ENCODE peak calls at places on chromosomes 2 and 18, in ten cellular contexts. H, I, K, M, J, W, N, C, S and P are unnamed samples.

GRCh38 chr2:60608679-60609078 is 55.2 kb upstream of the BCL11A start:
- DNase-seq in H (no peak), I (no peak), K (no peak), M (no peak), J (no peak), W (no peak), N (no peak), C (no peak), S (no peak), P (peak; percentile 43)

GRCh38 chr18:31746396-31746795 is 14.3 kb downstream of the SLC25A52 start:
- DNase-seq in H (no peak), I (no peak), K (no peak), M (no peak), J (no peak), W (no peak), N (no peak), C (no peak), S (no peak), P (no peak)

GRCh38 chr2:56184500-56184996 is 758 bp downstream of the CCDC85A start:
- DNase-seq in H (peak; percentile 46), I (no peak), K (no peak), M (no peak), J (peak; percentile 3), W (peak; percentile 29), N (no peak), C (peak; percentile 37), S (peak; percentile 22), P (peak; percentile 19)

GRCh38 chr2:19835818-19836281 is 65.9 kb downstream of the TTC32 start:
- DNase-seq in H (no peak), I (no peak), K (no peak), M (no peak), J (no peak), W (no peak), N (no peak), C (no peak), S (no peak), P (peak; percentile 13)

GRCh38 chr2:235716875-235717496 is 223.1 kb downstream of the AGAP1 start:
- DNase-seq in H (no peak), I (no peak), K (no peak), M (peak; percentile 72), J (peak; percentile 57), W (no peak), N (no peak), C (no peak), S (no peak), P (peak; percentile 11)

GRCh38 chr2:96109931-96110511 is 6.3 kb downstream of the ADRA2B start:
- DNase-seq in H (no peak), I (no peak), K (no peak), M (no peak), J (no peak), W (no peak), N (no peak), C (no peak), S (no peak), P (no peak)

GRCh38 chr2:191402966-191403565 is 157.9 kb downstream of the MYO1B start:
- DNase-seq in H (no peak), I (no peak), K (no peak), M (no peak), J (no peak), W (no peak), N (no peak), C (no peak), S (no peak), P (no peak)

GRCh38 chr2:19748073-19748375 is 153.8 kb downstream of the TTC32 start:
- DNase-seq in H (no peak), I (peak; percentile 21), K (no peak), M (no peak), J (no peak), W (no peak), N (no peak), C (no peak), S (no peak), P (no peak)

GRCh38 chr2:29317801-29318485 is 202.7 kb downstream of the CLIP4 start:
- DNase-seq in H (no peak), I (no peak), K (no peak), M (peak; percentile 7), J (no peak), W (no peak), N (no peak), C (no peak), S (no peak), P (no peak)

GRCh38 chr2:64534363-64534762 is 10.2 kb downstream of the AFTPH start:
- DNase-seq in H (no peak), I (no peak), K (no peak), M (no peak), J (no peak), W (no peak), N (no peak), C (no peak), S (no peak), P (no peak)

GRCh38 chr18:79193826-79194225 is 124.6 kb downstream of the ATP9B start:
- DNase-seq in H (no peak), I (no peak), K (no peak), M (no peak), J (no peak), W (no peak), N (no peak), C (no peak), S (no peak), P (no peak)

GRCh38 chr2:48274040-48274439 is 255.9 kb upstream of the STON1 start:
- DNase-seq in H (no peak), I (no peak), K (no peak), M (no peak), J (no peak), W (no peak), N (no peak), C (no peak), S (no peak), P (no peak)

GRCh38 chr2:238634701-238635402 is 208.1 kb downstream of the ASB1 start:
- DNase-seq in H (no peak), I (no peak), K (no peak), M (no peak), J (no peak), W (no peak), N (no peak), C (no peak), S (no peak), P (no peak)

GRCh38 chr2:202339052-202339870 is 36.9 kb upstream of the BMPR2 start:
- DNase-seq in H (peak; percentile 53), I (no peak), K (no peak), M (no peak), J (peak; percentile 75), W (no peak), N (no peak), C (peak; percentile 34), S (peak; percentile 45), P (peak; percentile 61)